ENCODE peak calls at places on chromosomes 16 and 17, in four cellular contexts. Z, K, R and E are unnamed samples.

GRCh38 chr16:50069060-50069459 is 3.3 kb downstream of the HEATR3 start:
- DNase-seq in Z (no peak), K (no peak), R (no peak), E (no peak)

GRCh38 chr17:58310511-58311428 is 17.8 kb downstream of the TSPOAP1 start:
- DNase-seq in Z (no peak), K (no peak), R (no peak), E (no peak)

GRCh38 chr16:21218135-21218534 is 6.8 kb upstream of the ZP2 start:
- DNase-seq in Z (no peak), K (no peak), R (no peak), E (no peak)

GRCh38 chr17:42670199-42670924 is 6.4 kb downstream of the PLEKHH3 start:
- DNase-seq in Z (no peak), K (no peak), R (no peak), E (no peak)

GRCh38 chr16:23026777-23027362 is 122.4 kb downstream of the USP31 start:
- DNase-seq in Z (no peak), K (no peak), R (peak), E (no peak)

GRCh38 chr17:81735181-81736102 is 23.4 kb downstream of the SLC25A10 start:
- DNase-seq in Z (peak), K (no peak), R (peak), E (no peak)

GRCh38 chr16:1145383-1146100 is 7.4 kb upstream of the CACNA1H start:
- DNase-seq in Z (peak), K (no peak), R (no peak), E (no peak)

GRCh38 chr16:27745348-27745747 is 195.4 kb downstream of the KATNIP start:
- DNase-seq in Z (no peak), K (no peak), R (no peak), E (no peak)

GRCh38 chr17:27449541-27449940 is 6.7 kb upstream of the KSR1 start:
- DNase-seq in Z (no peak), K (no peak), R (no peak), E (no peak)

GRCh38 chr16:50273888-50274770 is 7.8 kb downstream of the ADCY7 start:
- DNase-seq in Z (no peak), K (no peak), R (no peak), E (no peak)

GRCh38 chr17:876272-876671 is 94.1 kb downstream of the MRM3 start:
- DNase-seq in Z (no peak), K (no peak), R (no peak), E (no peak)

GRCh38 chr17:16818821-16819683 is 129.0 kb downstream of the CCDC144A start:
- DNase-seq in Z (no peak), K (no peak), R (no peak), E (no peak)

GRCh38 chr16:22001591-22001990 is 675 bp upstream of the PDZD9 start:
- DNase-seq in Z (no peak), K (peak), R (no peak), E (no peak)

GRCh38 chr17:79808763-79809529 is 12.1 kb upstream of the CBX8 start:
- DNase-seq in Z (peak), K (no peak), R (peak), E (no peak)

GRCh38 chr16:31561698-31562233 is 34.1 kb downstream of the AHSP start:
- DNase-seq in Z (no peak), K (no peak), R (no peak), E (no peak)

GRCh38 chr16:31329671-31330552 is 25.1 kb upstream of the ITGAX start:
- DNase-seq in Z (no peak), K (no peak), R (no peak), E (no peak)

GRCh38 chr17:51541215-51541614 is 280.9 kb downstream of the UTP18 start:
- DNase-seq in Z (no peak), K (no peak), R (no peak), E (no peak)

GRCh38 chr16:88872650-88873331 is 6.3 kb upstream of the PABPN1L start:
- DNase-seq in Z (no peak), K (no peak), R (no peak), E (no peak)

GRCh38 chr17:78779848-78780247 is 2.2 kb downstream of the CYTH1 start:
- DNase-seq in Z (no peak), K (no peak), R (no peak), E (no peak)

GRCh38 chr17:74777884-74778490 is 1.8 kb upstream of the NAT9 start:
- DNase-seq in Z (no peak), K (no peak), R (no peak), E (no peak)

GRCh38 chr16:16992986-16993783 is 477.6 kb downstream of the XYLT1 start:
- DNase-seq in Z (no peak), K (no peak), R (no peak), E (no peak)

GRCh38 chr17:7262192-7263070 is at the start of gene CLDN7:
- DNase-seq in Z (peak), K (no peak), R (peak), E (no peak)

GRCh38 chr17:6170349-6170748 is 100.2 kb downstream of the WSCD1 start:
- DNase-seq in Z (no peak), K (no peak), R (no peak), E (no peak)

GRCh38 chr17:38752119-38752929 is at the start of gene PSMB3:
- DNase-seq in Z (peak), K (peak), R (peak), E (peak)

GRCh38 chr16:56204836-56205235 is 13.5 kb downstream of the GNAO1 start:
- DNase-seq in Z (no peak), K (no peak), R (no peak), E (no peak)

GRCh38 chr16:56202036-56202435 is 10.7 kb downstream of the GNAO1 start:
- DNase-seq in Z (no peak), K (no peak), R (no peak), E (no peak)

GRCh38 chr16:56199164-56199563 is 7.9 kb downstream of the GNAO1 start:
- DNase-seq in Z (no peak), K (no peak), R (no peak), E (no peak)

GRCh38 chr16:56201030-56201429 is 9.7 kb downstream of the GNAO1 start:
- DNase-seq in Z (no peak), K (no peak), R (no peak), E (no peak)

DNA sequence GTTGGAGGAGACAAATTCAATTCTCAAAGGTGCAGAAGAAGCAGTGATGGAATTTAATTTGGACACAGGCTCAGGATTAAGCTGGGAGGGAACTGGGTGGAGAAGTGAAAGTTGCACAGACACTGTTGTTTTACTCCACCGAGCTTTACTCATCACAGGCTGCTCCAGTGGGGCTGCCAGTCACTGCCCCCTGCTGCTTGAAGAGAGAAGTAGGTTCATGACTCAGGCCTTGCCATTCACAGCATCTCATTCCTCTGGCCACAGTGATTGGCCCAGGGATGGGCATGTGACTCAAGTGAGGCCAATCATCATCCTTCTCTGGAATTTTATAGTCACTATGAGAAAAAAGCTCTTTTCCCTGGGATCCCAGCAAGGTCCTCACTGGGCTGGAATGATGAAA is 11.8 kb downstream of the GNAO1 start:
- DNase-seq in Z (no peak), K (no peak), R (peak), E (no peak)
- TF ChIP-seq CTCF in Z (no peak), K (no peak), R (no peak), E (no peak)

GRCh38 chr16:14284371-14284770 is 213.3 kb downstream of the MRTFB start:
- DNase-seq in Z (no peak), K (no peak), R (no peak), E (no peak)

GRCh38 chr16:14283786-14284185 is 212.7 kb downstream of the MRTFB start:
- DNase-seq in Z (no peak), K (no peak), R (no peak), E (no peak)

GRCh38 chr16:14286381-14287230 is 215.5 kb downstream of the MRTFB start:
- DNase-seq in Z (no peak), K (no peak), R (no peak), E (no peak)

GRCh38 chr16:14285542-14286380 is 214.6 kb downstream of the MRTFB start:
- DNase-seq in Z (peak), K (no peak), R (peak), E (peak)

GRCh38 chr16:14284930-14285541 is 213.9 kb downstream of the MRTFB start:
- DNase-seq in Z (peak), K (no peak), R (peak), E (no peak)
- TF ChIP-seq CTCF in Z (peak), K (peak), R (peak), E (no peak)

GRCh38 chr17:73420897-73421296 is 109.1 kb upstream of the CDC42EP4 start:
- DNase-seq in Z (no peak), K (no peak), R (peak), E (no peak)
- TF ChIP-seq CTCF in Z (no peak), K (peak), R (peak), E (no peak)

DNA sequence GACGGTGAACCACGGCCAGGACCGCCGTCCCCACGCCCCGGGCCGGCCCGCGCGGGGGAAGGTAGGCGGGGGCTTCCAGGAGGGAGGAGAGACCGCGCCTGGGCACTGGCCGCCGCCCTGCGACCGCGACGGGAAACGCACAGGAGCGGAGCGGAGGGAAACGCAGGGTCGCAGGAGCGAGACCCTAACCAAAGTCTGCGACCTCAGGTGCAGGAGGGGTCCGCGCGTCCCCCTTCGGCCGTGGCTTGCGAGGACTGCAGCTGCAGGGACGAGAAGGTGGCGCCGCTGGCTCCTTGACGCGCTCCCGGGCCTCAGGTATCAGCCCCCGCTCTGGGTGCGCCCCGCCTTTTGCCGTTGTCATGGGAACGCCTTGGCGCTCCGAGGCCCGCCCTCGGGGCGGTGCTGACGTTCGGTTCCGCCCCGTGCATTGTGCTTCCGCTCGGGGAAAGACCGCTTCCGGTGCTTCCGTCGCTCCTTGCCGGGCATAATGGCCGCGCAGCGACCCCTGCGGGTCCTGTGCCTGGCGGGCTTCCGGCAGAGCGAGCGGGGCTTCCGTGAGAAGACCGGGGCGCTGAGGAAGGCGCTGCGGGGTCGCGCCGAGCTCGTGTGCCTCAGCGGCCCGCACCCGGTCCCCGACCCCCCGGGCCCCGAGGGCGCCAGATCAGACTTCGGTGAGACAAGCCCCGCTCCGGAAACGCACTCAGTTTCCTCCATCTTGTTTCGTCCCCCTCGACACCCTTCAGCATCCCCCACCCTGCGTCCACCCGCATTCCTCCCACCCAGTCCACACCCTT is at the start of gene OVCA2:
- DNase-seq in Z (peak), K (peak), R (peak), E (peak)
- TF ChIP-seq CTCF in Z (peak), K (peak), R (no peak), E (peak)

GRCh38 chr16:66509576-66509975 is 40.3 kb downstream of the TK2 start:
- DNase-seq in Z (no peak), K (no peak), R (no peak), E (peak)
- TF ChIP-seq CTCF in Z (no peak), K (no peak), R (no peak), E (no peak)

GRCh38 chr17:64296246-64296645 is 33.2 kb upstream of the TEX2 start:
- DNase-seq in Z (no peak), K (no peak), R (no peak), E (no peak)

GRCh38 chr17:64295146-64295545 is 32.1 kb upstream of the TEX2 start:
- DNase-seq in Z (no peak), K (no peak), R (no peak), E (no peak)

GRCh38 chr17:64289652-64290051 is 26.6 kb upstream of the TEX2 start:
- DNase-seq in Z (no peak), K (no peak), R (no peak), E (no peak)

GRCh38 chr17:64291268-64291851 is 28.3 kb upstream of the TEX2 start:
- DNase-seq in Z (no peak), K (no peak), R (peak), E (no peak)
- TF ChIP-seq CTCF in Z (peak), K (no peak), R (no peak), E (no peak)